ENCODE peak calls at places on chromosomes 11 and 22, in six cellular contexts. D is HCT116, S is astrocyte, B is H9, A is neural progenitor cell, V is GM12878. X is an unnamed sample. For H3K4me1, the result is how much of the 10 kb centered on the place peaks cover.

GRCh38 chr11:130070829-130071205 is 1.1 kb downstream of the APLP2 start:
- DNase-seq in V (no peak), S (no peak), B (no peak), D (no peak), A (peak), X (peak)

GRCh38 chr11:75200531-75200930 is 40.0 kb upstream of the TPBGL start:
- DNase-seq in V (no peak), B (no peak), S (no peak), A (no peak), D (no peak), X (no peak)

GRCh38 chr22:40855104-40855959 is 1.1 kb downstream of the ST13 start:
- DNase-seq in D (no peak), S (no peak), B (no peak), V (no peak), A (peak), X (no peak)

GRCh38 chr11:91299980-91300379 is 924.6 kb upstream of the FAT3 start:
- DNase-seq in S (peak), A (no peak), V (peak), D (no peak), B (no peak), X (no peak)

GRCh38 chr11:129279326-129280026 is 87.4 kb upstream of the ARHGAP32 start:
- DNase-seq in D (peak), B (peak), S (peak), A (peak), V (no peak), X (peak)

GRCh38 chr11:8060801-8061554 is 20.0 kb upstream of the TUB start:
- DNase-seq in D (no peak), S (peak), B (no peak), V (no peak), A (no peak), X (no peak)

GRCh38 chr11:35812850-35813249 is 131.0 kb upstream of the LDLRAD3 start:
- DNase-seq in D (no peak), V (no peak), B (no peak), S (peak), A (no peak), X (no peak)

GRCh38 chr11:125404136-125404810 is 91.8 kb downstream of the FEZ1 start:
- DNase-seq in S (no peak), B (peak), V (no peak), A (peak), D (no peak), X (peak)

GRCh38 chr11:33536178-33536577 is 164.4 kb downstream of the C11orf91 start:
- DNase-seq in D (no peak), B (no peak), A (no peak), S (no peak), V (no peak), X (no peak)

GRCh38 chr11:125376117-125376516 is 119.9 kb downstream of the FEZ1 start:
- DNase-seq in V (no peak), D (no peak), B (peak), A (no peak), S (peak), X (no peak)

GRCh38 chr11:111388842-111389241 is 9.8 kb upstream of the POU2AF1 start:
- DNase-seq in S (no peak), D (no peak), B (no peak), A (no peak), V (no peak), X (no peak)

GRCh38 chr22:44669725-44670027 is 32.3 kb upstream of the PRR5 start:
- DNase-seq in B (peak), V (no peak), A (peak), D (no peak), S (no peak), X (peak)

GRCh38 chr11:122578168-122578825 is 77.2 kb upstream of the UBASH3B start:
- DNase-seq in S (no peak), B (no peak), A (no peak), D (no peak), V (no peak), X (no peak)

GRCh38 chr22:45977551-45978274 is 751 bp upstream of the WNT7B start:
- DNase-seq in D (no peak), B (peak), V (no peak), S (no peak), A (peak), X (no peak)

GRCh38 chr11:8787372-8787771 is 104.8 kb downstream of the RPL27A start:
- DNase-seq in B (no peak), V (no peak), S (no peak), D (no peak), A (no peak), X (no peak)

GRCh38 chr11:61966673-61967176 is 709 bp downstream of the FTH1 start:
- DNase-seq in A (peak), S (no peak), D (no peak), V (no peak), B (no peak), X (peak)

GRCh38 chr11:122902951-122903350 is 20.4 kb downstream of the JHY start:
- DNase-seq in V (no peak), B (no peak), D (no peak), A (no peak), S (peak), X (no peak)

GRCh38 chr11:824292-824880 is 3.3 kb upstream of the CRACR2B start:
- DNase-seq in B (no peak), A (no peak), D (no peak), S (no peak), V (no peak), X (no peak)

GRCh38 chr11:95678988-95679387 is 110.6 kb downstream of the FAM76B start:
- DNase-seq in V (no peak), D (no peak), A (no peak), B (no peak), S (no peak), X (no peak)

GRCh38 chr11:95684170-95684569 is 105.4 kb downstream of the FAM76B start:
- DNase-seq in S (no peak), D (no peak), A (no peak), B (no peak), V (no peak), X (no peak)

GRCh38 chr11:95684701-95685100 is 104.9 kb downstream of the FAM76B start:
- DNase-seq in B (no peak), A (no peak), D (no peak), S (no peak), V (no peak), X (no peak)

GRCh38 chr11:95680169-95680929 is 109.2 kb downstream of the FAM76B start:
- DNase-seq in A (no peak), S (peak), D (no peak), B (no peak), V (no peak), X (no peak)

GRCh38 chr11:95682552-95682951 is 107.0 kb downstream of the FAM76B start:
- DNase-seq in A (no peak), B (no peak), S (peak), D (no peak), V (no peak), X (no peak)
- H3K27ac ChIP-seq in A (no peak), B (no peak), S (no peak), D (no peak), V (no peak), X (no peak)

GRCh38 chr22:21827628-21828267 is 39.7 kb downstream of the MAPK1 start:
- DNase-seq in A (no peak), D (no peak), B (no peak), S (no peak), V (no peak), X (no peak)
- H3K4me1 ChIP-seq in A (under half), D (under half), B (under half), S (under half), V (under half), X (under half)

GRCh38 chr22:22822106-22822505 is 65.5 kb upstream of the IGLL5 start:
- DNase-seq in B (no peak), S (no peak), V (no peak), D (no peak), A (no peak), X (no peak)
- H3K9ac ChIP-seq in B (no peak), S (no peak), V (no peak), D (no peak), A (no peak), X (no peak)

GRCh38 chr22:30089655-30089974 is 9.4 kb downstream of the HORMAD2 start:
- DNase-seq in B (no peak), V (no peak), S (no peak), D (no peak), A (no peak), X (no peak)
- H3K27ac ChIP-seq in B (no peak), V (no peak), S (no peak), D (peak), A (no peak), X (no peak)